ENCODE peak calls at places on chromosome 9, in seven cellular contexts. O is C1 segment of cervical spinal cord, F is heart right ventricle, K is cerebellar cortex, C is anterior cingulate cortex, E is hepatic stellate cell, N is H54. X is an unnamed sample.

GRCh38 chr9:33450747-33451146 is 3.4 kb upstream of the AQP3 start:
- DNase-seq in F (no peak), N (no peak), C (no peak), O (no peak), K (no peak), E (no peak), X (no peak)

GRCh38 chr9:89256690-89257089 is 54.3 kb upstream of the CKS2 start:
- DNase-seq in F (no peak), N (no peak), K (no peak), O (no peak), E (no peak), C (no peak), X (no peak)

GRCh38 chr9:93129691-93130500 is 4.2 kb downstream of the NINJ1 start:
- DNase-seq in N (no peak), O (no peak), C (no peak), F (peak; percentile 59), E (no peak), K (peak; percentile 44), X (peak; percentile 79)

GRCh38 chr9:26163931-26164330 is 485.7 kb upstream of the TUSC1 start:
- DNase-seq in F (no peak), E (no peak), C (no peak), N (no peak), O (no peak), K (no peak), X (no peak)

GRCh38 chr9:136566899-136567298 is 21.1 kb upstream of the NOTCH1 start:
- DNase-seq in K (peak; percentile 43), O (peak; percentile 76), F (peak; percentile 76), N (no peak), C (peak; percentile 77), E (no peak), X (peak; percentile 83)

GRCh38 chr9:92723299-92723625 is 41.4 kb downstream of the BICD2 start:
- DNase-seq in C (no peak), F (no peak), N (no peak), E (no peak), O (peak; percentile 34), K (no peak), X (no peak)

GRCh38 chr9:33823801-33824200 is 6.8 kb downstream of the UBE2R2 start:
- DNase-seq in N (no peak), K (no peak), O (no peak), F (no peak), C (no peak), E (no peak), X (no peak)

GRCh38 chr9:128495804-128496417 is 8.6 kb upstream of the GLE1 start:
- DNase-seq in E (no peak), C (no peak), K (no peak), N (no peak), O (no peak), F (no peak), X (no peak)

GRCh38 chr9:132447346-132447745 is 37.3 kb downstream of the CFAP77 start:
- DNase-seq in O (no peak), E (no peak), C (no peak), K (no peak), F (no peak), N (no peak), X (no peak)

GRCh38 chr9:135329571-135330306 is 149.8 kb upstream of the PPP1R26 start:
- DNase-seq in K (no peak), F (no peak), O (no peak), C (no peak), N (no peak), E (no peak), X (no peak)

GRCh38 chr9:120832766-120833165 is 10.0 kb downstream of the PSMD5 start:
- DNase-seq in C (no peak), N (no peak), E (no peak), O (no peak), F (no peak), K (no peak), X (no peak)

GRCh38 chr9:98222885-98223640 is 30.6 kb upstream of the CORO2A start:
- DNase-seq in C (no peak), K (no peak), E (peak; percentile 97), O (no peak), F (no peak), N (peak; percentile 99), X (no peak)

GRCh38 chr9:88989961-88990570 is 1.2 kb upstream of the S1PR3 start:
- DNase-seq in N (no peak), F (no peak), O (no peak), K (no peak), E (no peak), C (no peak), X (no peak)

GRCh38 chr9:36888551-36888950 is 145.5 kb downstream of the PAX5 start:
- DNase-seq in C (no peak), O (no peak), N (no peak), E (no peak), F (no peak), K (no peak), X (no peak)

GRCh38 chr9:112334319-112334828 is 955 bp upstream of the PTBP3 start:
- DNase-seq in F (no peak), E (no peak), N (no peak), O (no peak), C (no peak), K (peak; percentile 14), X (peak; percentile 51)